ENCODE peak calls at places on chromosome 15, in ten cellular contexts. B is NB4, O is KBM-7, Z is Karpas-422, J is mesothelial cell of epicardium, Q is left cardiac atrium, V is NAMALWA, Y is substantia nigra, N is thyroid gland, H is lower leg skin. X is an unnamed sample.

GRCh38 chr15:84818221-84819131 is 1.3 kb downstream of the ALPK3 start:
- DNase-seq in N (peak; percentile 33), B (no peak), J (no peak), H (peak; percentile 77), Q (peak; percentile 79), Y (no peak), O (peak; percentile 45), V (no peak), Z (no peak), X (peak; percentile 72)

GRCh38 chr15:78950906-78951840 is 6.3 kb upstream of the CTSH start:
- DNase-seq in N (peak; percentile 46), Q (no peak), V (peak; percentile 21), Z (no peak), O (peak; percentile 69), B (no peak), H (no peak), Y (no peak), J (no peak), X (no peak)

GRCh38 chr15:67646847-67647246 is 104.3 kb downstream of the MAP2K5 start:
- DNase-seq in Q (no peak), O (no peak), N (no peak), B (no peak), V (no peak), Z (no peak), H (no peak), J (no peak), Y (no peak), X (no peak)

GRCh38 chr15:40493089-40493840 is 22.5 kb downstream of the CHST14 start:
- DNase-seq in V (no peak), B (peak; percentile 77), J (no peak), N (no peak), Z (peak; percentile 34), H (no peak), O (peak; percentile 26), Y (no peak), Q (no peak), X (no peak)

GRCh38 chr15:73633991-73634495 is 854 bp upstream of the NPTN start:
- DNase-seq in N (no peak), Y (no peak), V (no peak), Q (no peak), B (peak; percentile 14), O (no peak), Z (no peak), H (no peak), J (no peak), X (no peak)

GRCh38 chr15:39918688-39919385 is 1.2 kb downstream of the GPR176 start:
- DNase-seq in O (no peak), H (no peak), V (no peak), N (no peak), Q (no peak), Y (no peak), B (no peak), J (no peak), Z (no peak), X (no peak)

GRCh38 chr15:67013696-67014095 is 51.7 kb upstream of the SMAD3 start:
- DNase-seq in Y (no peak), J (no peak), B (no peak), H (no peak), O (peak; percentile 62), N (no peak), V (no peak), Z (no peak), Q (peak; percentile 64), X (no peak)

GRCh38 chr15:83210619-83211018 is 3.0 kb upstream of the HDGFL3 start:
- DNase-seq in Z (no peak), H (no peak), V (no peak), Q (no peak), N (peak; percentile 71), J (peak; percentile 61), B (no peak), Y (no peak), O (no peak), X (peak; percentile 55)

GRCh38 chr15:46366360-46367007 is 731.7 kb downstream of the SQOR start:
- DNase-seq in H (no peak), Y (no peak), Z (no peak), O (no peak), B (no peak), N (no peak), V (no peak), J (no peak), Q (no peak), X (no peak)

GRCh38 chr15:101207867-101208288 is 44.0 kb downstream of the CHSY1 start:
- DNase-seq in Z (no peak), V (no peak), O (no peak), B (peak; percentile 95), Y (no peak), H (peak; percentile 90), N (no peak), Q (peak; percentile 50), J (no peak), X (no peak)

GRCh38 chr15:77836116-77836798 is 203.5 kb upstream of the LINGO1 start:
- DNase-seq in Z (peak; percentile 88), Y (no peak), B (peak; percentile 57), V (peak; percentile 81), O (no peak), Q (no peak), N (no peak), J (no peak), H (no peak), X (no peak)

GRCh38 chr15:38554354-38554753 is 10.3 kb downstream of the RASGRP1 start:
- DNase-seq in H (no peak), J (no peak), O (no peak), N (no peak), Q (no peak), V (no peak), Z (no peak), Y (no peak), B (no peak), X (no peak)

GRCh38 chr15:73346735-73347312 is 21.9 kb downstream of the HCN4 start:
- DNase-seq in B (peak; percentile 50), Q (peak; percentile 57), Y (no peak), O (peak; percentile 68), V (peak; percentile 58), J (peak; percentile 89), H (no peak), Z (peak; percentile 87), N (peak; percentile 91), X (peak; percentile 76)

GRCh38 chr15:85404156-85404921 is 23.9 kb downstream of the AKAP13 start:
- DNase-seq in H (no peak), J (no peak), V (peak; percentile 87), Y (no peak), Z (peak; percentile 81), N (no peak), O (peak; percentile 57), Q (no peak), B (peak; percentile 25), X (no peak)

GRCh38 chr15:66504563-66505429 is at the start of the genes RPL4 and ZWILCH:
- DNase-seq in J (peak; percentile 65), Y (peak; percentile 18), O (peak; percentile 96), N (peak; percentile 77), V (peak; percentile 95), H (peak; percentile 96), Q (peak; percentile 85), B (peak; percentile 89), Z (peak; percentile 92), X (peak; percentile 82)

X was measured in body of pancreas.